ENCODE peak calls at places on chromosomes 12 and 14, in four cellular contexts. S is H9, E is trophoblast cell, L is neuronal stem cell. W is an unnamed sample.

GRCh38 chr12:113766133-113766879 is 199.8 kb downstream of the RBM19 start:
- DNase-seq in S (no peak), E (no peak), L (no peak), W (no peak)

GRCh38 chr12:32273712-32274111 is 125.6 kb upstream of the FGD4 start:
- DNase-seq in S (peak), E (no peak), L (peak), W (no peak)

GRCh38 chr12:105330938-105331804 is 680 bp downstream of the C12orf75 start:
- DNase-seq in S (no peak), E (no peak), L (no peak), W (peak)

GRCh38 chr12:27583981-27584380 is 60.0 kb downstream of the PPFIBP1 start:
- DNase-seq in S (no peak), E (no peak), L (no peak), W (no peak)

GRCh38 chr14:99484106-99484505 is 2.9 kb downstream of the CCNK start:
- DNase-seq in S (no peak), E (no peak), L (no peak), W (no peak)

GRCh38 chr14:33756833-33757232 is 194.0 kb downstream of the EGLN3 start:
- DNase-seq in S (no peak), E (peak), L (no peak), W (no peak)

GRCh38 chr12:57138526-57139272 is 8.7 kb downstream of the LRP1-AS start:
- DNase-seq in S (no peak), E (peak), L (no peak), W (no peak)

GRCh38 chr14:45252356-45253069 is 489 bp downstream of the MIS18BP1 start:
- DNase-seq in S (no peak), E (peak), L (no peak), W (peak)

GRCh38 chr14:67853748-67854147 is 34.2 kb downstream of the RAD51B start:
- DNase-seq in S (no peak), E (peak), L (no peak), W (no peak)

DNA sequence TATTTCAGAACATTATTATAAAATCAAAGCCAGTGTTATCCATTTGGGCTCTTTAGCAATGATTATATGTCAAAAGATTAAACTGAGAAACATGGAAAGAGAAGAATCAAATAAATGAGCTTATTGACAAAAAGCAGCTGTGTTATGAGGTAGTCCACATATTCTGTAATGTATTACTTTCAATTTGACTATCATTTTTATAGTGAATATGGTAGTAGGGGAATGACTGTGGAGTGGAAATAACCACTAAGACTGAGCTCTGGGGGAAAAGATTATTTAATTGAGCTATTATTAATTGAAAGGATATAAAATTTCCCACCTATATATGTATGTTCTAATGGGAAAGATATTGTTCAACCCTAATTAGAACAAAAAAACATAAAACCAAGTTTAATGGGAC is 381.3 kb downstream of the TMTC2 start:
- DNase-seq in S (no peak), E (no peak), L (no peak), W (no peak)
- H3K4ac ChIP-seq in S (no peak), E (no peak), L (no peak), W (no peak)

DNA sequence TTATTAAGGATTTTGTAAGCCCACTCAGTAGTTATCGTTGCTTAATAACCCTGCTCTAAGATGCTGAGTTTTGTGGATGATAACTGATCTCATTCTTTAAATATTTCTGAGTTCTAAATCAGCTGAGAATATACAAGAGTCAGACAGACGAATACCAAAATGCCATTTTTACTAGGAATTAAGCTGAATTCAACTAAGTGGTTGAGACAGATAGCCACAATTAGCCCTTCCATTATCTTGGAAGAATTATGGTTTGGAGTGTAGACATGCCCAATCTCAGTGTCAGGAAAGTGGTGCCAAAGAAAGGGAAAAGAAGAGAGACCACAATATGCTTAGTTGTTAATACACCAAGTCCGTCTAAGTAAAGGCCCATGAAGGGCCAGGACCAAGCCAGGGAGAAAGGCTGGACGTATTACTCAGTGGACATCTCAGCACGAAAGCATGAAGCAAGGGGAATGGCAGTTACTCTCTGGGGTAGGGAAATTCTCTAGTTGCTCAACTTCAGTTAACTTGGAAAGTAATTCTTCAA is 58.6 kb downstream of the KCNA5 start:
- DNase-seq in S (no peak), E (peak), L (no peak), W (peak)
- H2AFZ ChIP-seq in S (no peak), E (no peak), L (no peak), W (no peak)

GRCh38 chr14:24332094-24332983 is 2.5 kb downstream of the ADCY4 start:
- DNase-seq in S (peak), E (peak), L (no peak), W (peak)
- H3K18ac ChIP-seq in S (peak), E (no peak), L (peak), W (peak)

GRCh38 chr12:20421338-20421890 is 53.1 kb downstream of the PDE3A start:
- DNase-seq in S (no peak), E (no peak), L (no peak), W (no peak)

GRCh38 chr12:20420557-20420956 is 52.2 kb downstream of the PDE3A start:
- DNase-seq in S (no peak), E (no peak), L (no peak), W (no peak)

GRCh38 chr12:20426191-20426590 is 57.9 kb downstream of the PDE3A start:
- DNase-seq in S (no peak), E (no peak), L (no peak), W (no peak)

GRCh38 chr12:20426956-20427355 is 58.6 kb downstream of the PDE3A start:
- DNase-seq in S (no peak), E (no peak), L (no peak), W (no peak)

GRCh38 chr12:20423557-20423956 is 55.2 kb downstream of the PDE3A start:
- DNase-seq in S (peak), E (no peak), L (no peak), W (no peak)
- H3K4ac ChIP-seq in S (no peak), E (no peak), L (no peak), W (no peak)

DNA sequence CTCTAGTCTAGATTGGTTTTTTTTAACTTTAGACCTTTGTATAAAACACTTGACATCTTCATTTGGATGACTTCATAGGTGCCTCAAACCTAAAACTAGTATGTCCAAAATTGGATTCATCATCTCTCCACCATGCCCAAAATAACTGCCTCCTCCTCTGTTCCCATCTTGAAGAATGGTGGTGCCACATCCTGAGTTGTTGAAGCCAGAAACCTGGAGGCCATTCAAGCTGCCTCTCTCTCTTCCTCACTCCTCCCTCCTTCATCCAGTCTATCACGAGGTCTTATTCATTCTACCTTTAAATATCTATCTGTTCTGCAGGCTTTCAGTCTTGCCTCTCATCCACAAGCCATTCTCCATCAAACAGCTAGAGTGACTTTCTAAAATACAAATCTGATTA is 26.5 kb upstream of the USP44 start:
- DNase-seq in S (no peak), E (no peak), L (no peak), W (no peak)
- H2AFZ ChIP-seq in S (no peak), E (no peak), L (no peak), W (no peak)

DNA sequence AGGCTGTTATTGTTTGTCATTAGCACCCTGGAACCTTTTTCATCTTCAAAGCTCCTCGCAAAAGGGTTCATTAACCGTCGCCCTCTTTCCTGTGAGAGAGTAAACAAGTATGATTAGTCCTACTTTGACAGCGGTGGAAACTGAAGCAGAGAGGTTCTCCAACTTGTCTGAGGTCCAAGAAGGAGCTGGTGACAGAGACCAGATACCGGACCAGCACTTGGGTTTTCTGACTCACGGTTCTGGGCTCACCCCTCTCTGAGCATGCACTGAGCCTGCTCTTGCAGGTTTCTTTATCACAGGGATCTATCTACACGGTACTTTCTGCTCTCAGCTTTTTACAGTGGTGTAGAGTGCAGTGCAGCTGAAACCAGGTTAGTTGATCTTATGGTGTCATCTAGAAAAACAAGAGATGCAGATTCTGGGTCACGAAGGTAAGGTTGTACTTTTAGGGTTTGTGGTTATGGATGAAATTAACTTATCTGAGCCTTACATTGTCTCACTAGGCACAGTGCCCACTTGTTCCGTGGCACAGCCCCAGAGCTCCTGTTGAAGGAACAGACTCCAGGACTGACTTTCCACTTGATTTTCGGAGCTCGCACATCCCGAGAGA is 62.1 kb downstream of the PPP2R5C start:
- DNase-seq in S (no peak), E (no peak), L (no peak), W (peak)
- H3K18ac ChIP-seq in S (no peak), E (peak), L (no peak), W (no peak)

DNA sequence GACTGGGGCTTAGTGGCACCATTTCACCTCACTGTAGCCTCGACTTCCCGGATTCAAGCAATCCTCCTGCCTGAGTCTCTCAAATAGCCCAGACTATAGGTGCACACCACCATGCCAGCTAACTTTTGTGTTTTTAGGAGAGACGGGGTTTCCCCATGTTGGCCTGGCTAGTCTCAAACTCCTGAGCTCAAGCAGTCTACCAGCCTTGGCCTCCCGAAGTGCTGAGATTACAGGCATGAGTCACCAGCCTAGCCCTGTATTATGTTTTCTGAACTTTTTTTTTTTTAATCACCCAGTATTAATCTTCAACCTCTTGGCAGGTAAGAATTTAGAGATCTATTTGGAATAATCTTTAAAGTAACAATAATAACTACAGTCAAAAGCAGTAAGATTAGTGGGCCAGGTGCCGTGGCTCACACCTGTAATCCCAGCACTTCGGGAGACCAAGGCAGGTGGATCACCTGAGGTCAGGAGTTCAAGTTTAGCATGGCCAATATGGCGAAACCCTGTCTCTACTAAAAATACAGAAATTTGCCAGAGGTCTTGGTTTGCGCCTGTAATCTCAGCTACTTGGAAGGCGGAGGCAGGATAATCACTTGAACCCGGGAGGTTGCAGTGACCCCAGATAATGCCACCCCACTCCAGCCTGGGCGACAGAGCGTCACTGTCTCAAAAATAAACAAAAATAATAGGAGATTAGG is 8.6 kb downstream of the NANOG start:
- DNase-seq in S (no peak), E (no peak), L (no peak), W (peak)
- H3K4ac ChIP-seq in S (no peak), E (no peak), L (no peak), W (no peak)

GRCh38 chr12:80643961-80644360 is 63.5 kb upstream of the MYF6 start:
- DNase-seq in S (no peak), E (no peak), L (no peak), W (no peak)
- H2AFZ ChIP-seq in S (no peak), E (no peak), L (no peak), W (no peak)

GRCh38 chr14:61754627-61755381 is 7.4 kb upstream of the SNAPC1 start:
- DNase-seq in S (no peak), E (no peak), L (no peak), W (peak)

GRCh38 chr14:61753631-61754030 is 8.6 kb upstream of the SNAPC1 start:
- DNase-seq in S (no peak), E (no peak), L (no peak), W (peak)

GRCh38 chr14:61759878-61760277 is 2.3 kb upstream of the SNAPC1 start:
- DNase-seq in S (no peak), E (no peak), L (no peak), W (no peak)

GRCh38 chr14:61752626-61753025 is 9.6 kb upstream of the SNAPC1 start:
- DNase-seq in S (no peak), E (peak), L (no peak), W (peak)

DNA sequence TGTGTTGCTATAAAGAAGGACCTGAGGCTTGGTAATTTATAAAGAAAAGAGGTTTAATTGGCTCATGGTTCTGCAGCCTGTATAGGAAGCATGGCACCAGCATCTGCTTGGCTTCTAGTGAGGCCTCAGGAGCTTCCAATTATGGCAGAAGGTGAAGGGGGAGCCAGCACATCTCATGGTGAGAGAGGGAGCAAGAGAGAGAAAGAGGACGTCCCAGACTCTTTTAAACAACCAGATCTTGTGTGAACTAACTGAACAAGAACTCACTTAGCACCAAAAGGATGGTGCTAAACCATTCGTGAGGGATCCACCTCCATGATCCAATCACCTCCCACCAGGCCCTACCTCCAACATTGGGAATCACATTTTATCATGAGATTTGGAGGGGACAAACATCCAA is 6.1 kb upstream of the SNAPC1 start:
- DNase-seq in S (no peak), E (peak), L (no peak), W (no peak)
- H3K18ac ChIP-seq in S (no peak), E (no peak), L (no peak), W (no peak)